ENCODE peak calls at places on chromosome 7, in eight cellular contexts. Q is pancreas; E is activated naive CD8-positive, alpha-beta T cell treated with anti-CD3 and anti-CD28 coated beads for 36 hours; U is activated CD4-positive, alpha-beta T cell treated with anti-CD3 and anti-CD28 coated beads, Interleukin-2, amount 10 ng/mL, durations not matched to agents 7 days and 5 days; J is spleen; C is astrocyte of the spinal cord; L is stimulated activated CD4-positive, alpha-beta T cell treated with anti-CD3 and anti-CD28 coated beads, Interleukin-1b, Interleukin-23, amount 100 ng/mL, for 24 hours; S is globus pallidus. Z is an unnamed sample.

GRCh38 chr7:17934094-17934493 is 6.2 kb downstream of the SNX13 start:
- DNase-seq in L (no peak), C (no peak), E (no peak), J (no peak), S (no peak), U (no peak), Q (no peak), Z (no peak)

GRCh38 chr7:19262794-19263193 is 117.6 kb upstream of the FERD3L start:
- DNase-seq in J (no peak), U (no peak), L (no peak), Q (no peak), S (no peak), E (no peak), C (no peak), Z (no peak)

GRCh38 chr7:39527296-39527695 is 38.9 kb upstream of the YAE1 start:
- DNase-seq in E (no peak), J (no peak), Q (no peak), L (no peak), S (no peak), C (no peak), U (no peak), Z (no peak)

GRCh38 chr7:107085180-107085579 is 40.7 kb downstream of the PRKAR2B start:
- DNase-seq in J (no peak), E (no peak), C (no peak), S (no peak), Q (no peak), U (no peak), L (no peak), Z (no peak)

GRCh38 chr7:112938895-112939588 is 147.6 kb downstream of the GPR85 start:
- DNase-seq in S (peak), L (peak), C (peak), E (peak), Q (peak), J (peak), U (peak), Z (peak)

GRCh38 chr7:141201145-141201885 is 127.5 kb downstream of the TMEM178B start:
- DNase-seq in C (no peak), L (no peak), J (no peak), U (no peak), Q (no peak), E (no peak), S (no peak), Z (no peak)

GRCh38 chr7:87599336-87599735 is 1.3 kb downstream of the ABCB1 start:
- DNase-seq in Q (no peak), U (peak), J (peak), C (no peak), E (peak), L (peak), S (no peak), Z (peak)

GRCh38 chr7:22896917-22897316 is 74.3 kb upstream of the TOMM7 start:
- DNase-seq in J (no peak), Q (no peak), C (no peak), E (no peak), L (no peak), U (no peak), S (no peak), Z (no peak)

GRCh38 chr7:41107330-41107937 is 595.5 kb downstream of the INHBA start:
- DNase-seq in E (no peak), U (no peak), C (peak), L (no peak), S (no peak), Q (no peak), J (no peak), Z (no peak)

GRCh38 chr7:158705234-158705890 is 758 bp upstream of the NCAPG2 start:
- DNase-seq in L (no peak), J (no peak), S (no peak), U (no peak), Q (no peak), C (no peak), E (no peak), Z (peak)

GRCh38 chr7:84701524-84702306 is 485.1 kb downstream of the SEMA3D start:
- DNase-seq in U (no peak), S (no peak), Q (no peak), E (no peak), C (peak), J (no peak), L (no peak), Z (peak)

GRCh38 chr7:110522751-110523200 is 568.2 kb upstream of the LRRN3 start:
- DNase-seq in C (peak), J (no peak), S (no peak), Q (no peak), U (no peak), L (no peak), E (no peak), Z (peak)

GRCh38 chr7:99191869-99192596 is 15.9 kb downstream of the KPNA7 start:
- DNase-seq in Q (no peak), E (no peak), J (peak), S (no peak), C (no peak), U (no peak), L (no peak), Z (no peak)

GRCh38 chr7:6171532-6172330 is 100.7 kb downstream of the CYTH3 start:
- DNase-seq in C (no peak), Q (no peak), J (no peak), E (no peak), U (no peak), S (no peak), L (no peak), Z (no peak)

GRCh38 chr7:102044984-102045673 is 227.7 kb downstream of the CUX1 start:
- DNase-seq in U (no peak), L (no peak), Q (peak), E (no peak), S (peak), J (no peak), C (peak), Z (no peak)

GRCh38 chr7:92904292-92905131 is 68.1 kb upstream of the CDK6 start:
- DNase-seq in E (peak), J (peak), L (peak), Q (no peak), C (peak), S (no peak), U (peak), Z (peak)

GRCh38 chr7:66771795-66772194 is 31.3 kb downstream of the RABGEF1 start:
- DNase-seq in S (no peak), Q (no peak), J (no peak), L (no peak), U (no peak), C (no peak), E (no peak), Z (no peak)